ENCODE peak calls at places on chromosomes 13 and 19, in eight cellular contexts. One of them, this sample, is unnamed.

GRCh38 chr13:112696869-112697465 is 7.1 kb downstream of the ATP11A start:
- DNase-seq in heart left ventricle: no peak
- DNase-seq in A549: no peak
- DNase-seq in adrenal gland: no peak
- DNase-seq in spleen: no peak
- DNase-seq in Peyer's patch: no peak
- DNase-seq in breast epithelium: no peak
- DNase-seq in IMR-90: no peak
- DNase-seq in this sample: no peak

GRCh38 chr19:43780706-43781525 is at the start of gene KCNN4:
- DNase-seq in heart left ventricle: no peak
- DNase-seq in breast epithelium: no peak
- DNase-seq in IMR-90: peak; percentile 67
- DNase-seq in spleen: peak; percentile 92
- DNase-seq in A549: peak; percentile 77
- DNase-seq in adrenal gland: no peak
- DNase-seq in Peyer's patch: peak; percentile 86
- DNase-seq in this sample: peak; percentile 40

GRCh38 chr19:17470204-17470841 is at the start of gene SLC27A1:
- DNase-seq in Peyer's patch: peak; percentile 95
- DNase-seq in spleen: peak; percentile 97
- DNase-seq in breast epithelium: peak; percentile 98
- DNase-seq in A549: peak; percentile 78
- DNase-seq in IMR-90: peak; percentile 98
- DNase-seq in adrenal gland: peak; percentile 100
- DNase-seq in heart left ventricle: peak; percentile 99
- DNase-seq in this sample: peak; percentile 96

GRCh38 chr13:98910501-98910951 is 67.3 kb downstream of the DOCK9 start:
- DNase-seq in spleen: no peak
- DNase-seq in adrenal gland: peak; percentile 16
- DNase-seq in Peyer's patch: no peak
- DNase-seq in A549: peak; percentile 6
- DNase-seq in breast epithelium: no peak
- DNase-seq in IMR-90: peak; percentile 70
- DNase-seq in heart left ventricle: peak; percentile 53
- DNase-seq in this sample: no peak

GRCh38 chr19:51327066-51327985 is 14.6 kb downstream of the VSIG10L start:
- DNase-seq in IMR-90: peak; percentile 17
- DNase-seq in spleen: peak; percentile 71
- DNase-seq in breast epithelium: peak; percentile 50
- DNase-seq in adrenal gland: peak; percentile 49
- DNase-seq in Peyer's patch: no peak
- DNase-seq in heart left ventricle: peak; percentile 58
- DNase-seq in A549: peak; percentile 88
- DNase-seq in this sample: no peak

GRCh38 chr19:55636723-55637122 is 4.1 kb upstream of the ZNF580 start:
- DNase-seq in adrenal gland: no peak
- DNase-seq in breast epithelium: no peak
- DNase-seq in IMR-90: no peak
- DNase-seq in A549: no peak
- DNase-seq in Peyer's patch: no peak
- DNase-seq in spleen: no peak
- DNase-seq in heart left ventricle: no peak
- DNase-seq in this sample: no peak

GRCh38 chr19:5990289-5990797 is 12.4 kb upstream of the RANBP3 start:
- DNase-seq in IMR-90: no peak
- DNase-seq in Peyer's patch: no peak
- DNase-seq in spleen: no peak
- DNase-seq in breast epithelium: no peak
- DNase-seq in heart left ventricle: no peak
- DNase-seq in A549: peak; percentile 66
- DNase-seq in adrenal gland: no peak
- DNase-seq in this sample: no peak

GRCh38 chr19:4059931-4060620 is 6.6 kb downstream of the ZBTB7A start:
- DNase-seq in A549: no peak
- DNase-seq in heart left ventricle: peak; percentile 85
- DNase-seq in Peyer's patch: peak; percentile 80
- DNase-seq in breast epithelium: no peak
- DNase-seq in adrenal gland: peak; percentile 45
- DNase-seq in spleen: peak; percentile 93
- DNase-seq in IMR-90: no peak
- DNase-seq in this sample: no peak

GRCh38 chr13:59856281-59856810 is 307.4 kb downstream of the DIAPH3 start:
- DNase-seq in spleen: no peak
- DNase-seq in Peyer's patch: no peak
- DNase-seq in A549: no peak
- DNase-seq in breast epithelium: no peak
- DNase-seq in heart left ventricle: no peak
- DNase-seq in IMR-90: no peak
- DNase-seq in adrenal gland: no peak
- DNase-seq in this sample: no peak

GRCh38 chr19:18737954-18738351 is 53.2 kb downstream of the COMP start:
- DNase-seq in Peyer's patch: no peak
- DNase-seq in spleen: no peak
- DNase-seq in A549: no peak
- DNase-seq in heart left ventricle: no peak
- DNase-seq in breast epithelium: no peak
- DNase-seq in IMR-90: no peak
- DNase-seq in adrenal gland: no peak
- DNase-seq in this sample: no peak
- H3K4me1 ChIP-seq in Peyer's patch: peaks cover 7% of the 10 kb centered on the region
- H3K4me1 ChIP-seq in spleen: no peaks in the 10 kb centered on the region
- H3K4me1 ChIP-seq in A549: peaks cover 9% of the 10 kb centered on the region
- H3K4me1 ChIP-seq in heart left ventricle: peaks cover 30% of the 10 kb centered on the region
- H3K4me1 ChIP-seq in breast epithelium: no peaks in the 10 kb centered on the region
- H3K4me1 ChIP-seq in IMR-90: peaks cover 7% of the 10 kb centered on the region
- H3K4me1 ChIP-seq in adrenal gland: peaks cover 11% of the 10 kb centered on the region
- H3K4me1 ChIP-seq in this sample: peaks cover 17% of the 10 kb centered on the region

GRCh38 chr19:10315335-10316214 is at the start of gene FDX2:
- DNase-seq in heart left ventricle: peak; percentile 87
- DNase-seq in Peyer's patch: peak; percentile 89
- DNase-seq in breast epithelium: peak; percentile 82
- DNase-seq in spleen: peak; percentile 95
- DNase-seq in A549: peak; percentile 64
- DNase-seq in IMR-90: peak; percentile 67
- DNase-seq in adrenal gland: peak; percentile 90
- DNase-seq in this sample: no peak
- TF ChIP-seq POLR2A in heart left ventricle: peak; percentile 18
- TF ChIP-seq POLR2A in Peyer's patch: no peak
- TF ChIP-seq POLR2A in breast epithelium: no peak
- TF ChIP-seq POLR2A in spleen: no peak
- TF ChIP-seq POLR2A in A549: peak; percentile 73
- TF ChIP-seq POLR2A in IMR-90: no peak
- TF ChIP-seq POLR2A in adrenal gland: no peak
- TF ChIP-seq POLR2A in this sample: no peak

DNA sequence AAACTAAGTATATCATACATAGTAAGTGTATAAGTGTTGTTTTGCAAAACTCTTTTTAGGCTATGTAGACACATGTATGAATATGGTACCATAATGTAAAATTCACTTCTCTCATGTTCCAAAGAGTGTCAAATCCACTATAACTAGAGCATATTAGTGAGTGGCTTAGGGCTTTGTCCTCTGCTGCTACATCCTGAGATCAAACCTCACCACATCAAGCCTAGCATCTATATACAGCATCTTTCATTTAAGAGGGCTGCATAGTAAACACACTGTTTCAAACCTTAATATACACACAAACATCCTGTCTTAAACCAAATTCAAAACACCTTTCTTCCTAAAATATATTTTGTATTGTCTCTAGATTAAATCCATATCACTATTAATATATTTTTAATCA is 38.6 kb downstream of the ELF1 start:
- DNase-seq in breast epithelium: no peak
- DNase-seq in spleen: no peak
- DNase-seq in IMR-90: no peak
- DNase-seq in Peyer's patch: no peak
- DNase-seq in A549: no peak
- DNase-seq in adrenal gland: no peak
- DNase-seq in heart left ventricle: no peak
- DNase-seq in this sample: no peak
- H3K4me1 ChIP-seq in breast epithelium: no peaks in the 10 kb centered on the region
- H3K4me1 ChIP-seq in spleen: peaks cover 90% of the 10 kb centered on the region
- H3K4me1 ChIP-seq in IMR-90: peaks cover 2% of the 10 kb centered on the region
- H3K4me1 ChIP-seq in Peyer's patch: no peaks in the 10 kb centered on the region
- H3K4me1 ChIP-seq in A549: peaks cover 20% of the 10 kb centered on the region
- H3K4me1 ChIP-seq in adrenal gland: peaks cover 61% of the 10 kb centered on the region
- H3K4me1 ChIP-seq in heart left ventricle: peaks cover 78% of the 10 kb centered on the region
- H3K4me1 ChIP-seq in this sample: peaks cover 34% of the 10 kb centered on the region

DNA sequence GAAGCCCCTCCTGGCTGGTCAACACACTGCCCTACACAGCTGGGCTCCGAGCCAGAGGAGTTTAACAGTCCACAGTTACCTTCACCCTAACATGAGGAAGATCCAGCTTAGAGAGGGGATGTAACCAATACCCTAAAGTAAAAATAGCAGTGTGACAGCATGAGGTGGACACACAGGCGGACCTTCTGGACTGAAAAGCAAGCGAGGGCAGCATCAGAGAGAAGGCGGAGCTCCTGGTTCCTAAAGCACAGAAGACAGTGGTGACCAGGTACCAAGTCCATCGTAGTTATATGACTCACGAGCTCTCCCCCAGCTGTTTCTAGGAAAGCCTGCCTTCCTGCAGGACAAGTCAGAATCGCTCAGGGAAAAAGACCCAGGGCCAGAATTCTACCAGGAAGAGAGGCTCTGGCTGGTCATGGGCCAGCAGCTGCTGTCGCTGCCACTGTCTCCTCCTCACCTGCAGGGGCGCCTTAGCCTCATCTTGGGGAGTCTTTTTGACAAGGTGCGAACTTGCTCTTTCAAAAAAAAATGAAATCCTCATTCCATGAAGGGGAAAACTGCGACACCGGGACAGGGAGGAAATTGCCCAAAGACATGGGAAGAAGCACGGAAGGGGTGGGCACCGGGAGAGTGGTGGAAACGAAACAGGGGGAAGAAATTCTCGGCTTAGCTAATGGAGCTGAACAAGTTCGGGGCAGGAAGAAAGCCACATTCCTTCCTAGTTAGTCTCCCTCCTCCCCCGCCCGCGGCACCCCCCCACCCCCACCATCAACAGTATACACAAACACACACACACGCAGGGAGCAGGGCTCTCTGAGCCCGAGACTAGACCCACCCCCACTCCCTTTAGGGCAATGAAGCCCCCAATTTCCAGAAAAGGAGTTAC is 1.7 kb downstream of the ELL start:
- DNase-seq in Peyer's patch: peak; percentile 70
- DNase-seq in A549: peak; percentile 53
- DNase-seq in heart left ventricle: peak; percentile 67
- DNase-seq in spleen: peak; percentile 90
- DNase-seq in breast epithelium: peak; percentile 83
- DNase-seq in adrenal gland: peak; percentile 76
- DNase-seq in IMR-90: peak; percentile 85
- DNase-seq in this sample: no peak
- TF ChIP-seq POLR2A in Peyer's patch: peak; percentile 90
- TF ChIP-seq POLR2A in A549: no peak
- TF ChIP-seq POLR2A in heart left ventricle: no peak
- TF ChIP-seq POLR2A in spleen: no peak
- TF ChIP-seq POLR2A in breast epithelium: no peak
- TF ChIP-seq POLR2A in adrenal gland: no peak
- TF ChIP-seq POLR2A in IMR-90: peak; percentile 66
- TF ChIP-seq POLR2A in this sample: no peak

DNA sequence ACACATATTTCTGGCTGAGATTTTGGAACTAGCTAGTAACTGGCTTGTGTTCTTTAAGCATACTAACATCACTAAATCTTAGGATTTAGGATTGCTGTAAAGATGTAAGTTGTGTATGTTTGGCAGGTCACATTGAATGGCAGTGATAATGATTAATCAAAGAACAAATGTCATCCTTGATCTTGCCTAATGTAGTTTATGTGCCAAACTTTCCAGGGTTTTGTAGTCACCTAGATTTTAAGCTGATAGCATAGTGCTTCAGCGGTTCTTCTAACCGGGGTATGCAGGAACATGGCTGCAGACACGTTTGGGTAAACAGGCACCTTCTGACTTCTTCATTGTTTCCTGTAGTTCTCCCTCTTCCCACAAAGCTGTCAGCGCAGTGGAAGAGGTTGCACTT is 9.7 kb downstream of the CLN5 start:
- DNase-seq in IMR-90: no peak
- DNase-seq in Peyer's patch: no peak
- DNase-seq in A549: no peak
- DNase-seq in heart left ventricle: no peak
- DNase-seq in breast epithelium: no peak
- DNase-seq in adrenal gland: no peak
- DNase-seq in spleen: no peak
- DNase-seq in this sample: no peak
- H3K4me1 ChIP-seq in IMR-90: no peaks in the 10 kb centered on the region
- H3K4me1 ChIP-seq in Peyer's patch: no peaks in the 10 kb centered on the region
- H3K4me1 ChIP-seq in A549: peaks cover 2% of the 10 kb centered on the region
- H3K4me1 ChIP-seq in heart left ventricle: peaks cover 6% of the 10 kb centered on the region
- H3K4me1 ChIP-seq in breast epithelium: no peaks in the 10 kb centered on the region
- H3K4me1 ChIP-seq in adrenal gland: peaks cover 14% of the 10 kb centered on the region
- H3K4me1 ChIP-seq in spleen: peaks cover 31% of the 10 kb centered on the region
- H3K4me1 ChIP-seq in this sample: peaks cover 3% of the 10 kb centered on the region

This sample was measured in esophagus squamous epithelium.